ENCODE peak calls at places on chromosomes 13 and 19, in five cellular contexts. One of them, this sample, is unnamed.

GRCh38 chr19:35717665-35718344 is at the start of gene KMT2B:
- DNase-seq in fibroblast of the conjunctiva: no peak
- DNase-seq in left cardiac atrium: no peak
- DNase-seq in non-pigmented ciliary epithelial cell: no peak
- DNase-seq in Daoy: no peak
- DNase-seq in this sample: peak

GRCh38 chr13:95643471-95643813 is 1.1 kb downstream of the DZIP1 start:
- DNase-seq in non-pigmented ciliary epithelial cell: no peak
- DNase-seq in fibroblast of the conjunctiva: no peak
- DNase-seq in Daoy: peak
- DNase-seq in left cardiac atrium: no peak
- DNase-seq in this sample: peak

GRCh38 chr13:20129076-20129475 is 31.8 kb downstream of the GJA3 start:
- DNase-seq in Daoy: no peak
- DNase-seq in left cardiac atrium: no peak
- DNase-seq in fibroblast of the conjunctiva: no peak
- DNase-seq in non-pigmented ciliary epithelial cell: no peak
- DNase-seq in this sample: no peak

GRCh38 chr19:30070198-30070969 is 128.3 kb downstream of the URI1 start:
- DNase-seq in fibroblast of the conjunctiva: no peak
- DNase-seq in Daoy: no peak
- DNase-seq in left cardiac atrium: no peak
- DNase-seq in non-pigmented ciliary epithelial cell: no peak
- DNase-seq in this sample: no peak

GRCh38 chr19:17255150-17255621 is 9.4 kb downstream of the USHBP1 start:
- DNase-seq in left cardiac atrium: no peak
- DNase-seq in fibroblast of the conjunctiva: no peak
- DNase-seq in Daoy: peak
- DNase-seq in non-pigmented ciliary epithelial cell: no peak
- DNase-seq in this sample: no peak

GRCh38 chr19:38690146-38690545 is 42.7 kb downstream of the ACTN4 start:
- DNase-seq in non-pigmented ciliary epithelial cell: no peak
- DNase-seq in left cardiac atrium: no peak
- DNase-seq in fibroblast of the conjunctiva: no peak
- DNase-seq in Daoy: no peak
- DNase-seq in this sample: no peak

GRCh38 chr19:6616011-6616410 is 25.1 kb upstream of the CD70 start:
- DNase-seq in non-pigmented ciliary epithelial cell: no peak
- DNase-seq in left cardiac atrium: no peak
- DNase-seq in fibroblast of the conjunctiva: no peak
- DNase-seq in Daoy: peak
- DNase-seq in this sample: peak

GRCh38 chr19:18999016-18999758 is 34.1 kb downstream of the SUGP2 start:
- DNase-seq in non-pigmented ciliary epithelial cell: no peak
- DNase-seq in fibroblast of the conjunctiva: no peak
- DNase-seq in left cardiac atrium: peak
- DNase-seq in Daoy: peak
- DNase-seq in this sample: peak

GRCh38 chr19:10019246-10019645 is 6.0 kb downstream of the RDH8 start:
- DNase-seq in left cardiac atrium: no peak
- DNase-seq in Daoy: peak
- DNase-seq in fibroblast of the conjunctiva: no peak
- DNase-seq in non-pigmented ciliary epithelial cell: no peak
- DNase-seq in this sample: peak

GRCh38 chr13:107271226-107271625 is 703.3 kb upstream of the ARGLU1 start:
- DNase-seq in left cardiac atrium: no peak
- DNase-seq in Daoy: peak
- DNase-seq in fibroblast of the conjunctiva: no peak
- DNase-seq in non-pigmented ciliary epithelial cell: no peak
- DNase-seq in this sample: peak

GRCh38 chr19:51156710-51157109 is 14.6 kb downstream of the SIGLEC7 start:
- DNase-seq in Daoy: no peak
- DNase-seq in fibroblast of the conjunctiva: no peak
- DNase-seq in non-pigmented ciliary epithelial cell: no peak
- DNase-seq in left cardiac atrium: no peak
- DNase-seq in this sample: no peak

GRCh38 chr13:110876592-110876991 is 38.3 kb downstream of the ANKRD10 start:
- DNase-seq in non-pigmented ciliary epithelial cell: no peak
- DNase-seq in left cardiac atrium: no peak
- DNase-seq in Daoy: no peak
- DNase-seq in fibroblast of the conjunctiva: no peak
- DNase-seq in this sample: no peak

GRCh38 chr13:107373551-107373950 is 805.6 kb upstream of the ARGLU1 start:
- DNase-seq in non-pigmented ciliary epithelial cell: peak
- DNase-seq in Daoy: peak
- DNase-seq in left cardiac atrium: no peak
- DNase-seq in fibroblast of the conjunctiva: peak
- DNase-seq in this sample: peak

GRCh38 chr13:40665061-40665753 is 1.2 kb downstream of the FOXO1 start:
- DNase-seq in Daoy: peak
- DNase-seq in non-pigmented ciliary epithelial cell: no peak
- DNase-seq in left cardiac atrium: peak
- DNase-seq in fibroblast of the conjunctiva: no peak
- DNase-seq in this sample: peak

GRCh38 chr13:25908390-25908789 is 143.4 kb downstream of the SHISA2 start:
- DNase-seq in fibroblast of the conjunctiva: no peak
- DNase-seq in non-pigmented ciliary epithelial cell: no peak
- DNase-seq in Daoy: no peak
- DNase-seq in left cardiac atrium: no peak
- DNase-seq in this sample: no peak